ENCODE peak calls at places on chromosomes 16 and 17, in ten cellular contexts. B, X, M, S, Q, G, V, T, K and R are unnamed samples.
A peak's percentile ranks its signal among the peaks of the same experiment; 100 is the strongest.

GRCh38 chr17:78241277-78242023 is 10.0 kb downstream of the TMEM235 start:
- DNase-seq in X (peak; percentile 54), Q (peak; percentile 9), V (peak; percentile 16), B (peak; percentile 73), M (no peak), K (no peak), S (peak; percentile 78), T (no peak), G (no peak), R (peak; percentile 30)

GRCh38 chr17:50640701-50641338 is 6.1 kb downstream of the ABCC3 start:
- DNase-seq in K (no peak), Q (no peak), B (peak; percentile 21), V (no peak), S (no peak), M (peak; percentile 53), T (no peak), G (no peak), X (peak; percentile 86), R (peak; percentile 46)

GRCh38 chr16:25151996-25152395 is 40.5 kb downstream of the LCMT1 start:
- DNase-seq in X (peak; percentile 65), Q (peak; percentile 58), S (no peak), V (no peak), T (no peak), B (peak; percentile 84), G (no peak), K (no peak), M (no peak), R (no peak)

GRCh38 chr17:77490361-77491183 is 349.8 kb downstream of the SEC14L1 start:
- DNase-seq in S (no peak), V (no peak), T (no peak), B (no peak), M (no peak), G (no peak), Q (no peak), K (peak; percentile 80), X (no peak), R (no peak)

GRCh38 chr17:49624896-49625295 is 49.2 kb downstream of the NXPH3 start:
- DNase-seq in M (no peak), X (no peak), V (no peak), B (peak; percentile 33), T (no peak), G (no peak), S (peak; percentile 14), Q (no peak), K (no peak), R (no peak)

GRCh38 chr16:65318138-65318537 is 196.3 kb upstream of the CDH11 start:
- DNase-seq in X (no peak), M (no peak), G (peak; percentile 50), K (no peak), S (no peak), T (no peak), V (peak; percentile 77), B (no peak), Q (no peak), R (no peak)

GRCh38 chr17:18070861-18071340 is 16.8 kb upstream of the DRG2 start:
- DNase-seq in Q (no peak), G (peak; percentile 84), S (no peak), K (no peak), B (peak; percentile 30), T (no peak), X (peak; percentile 12), V (no peak), M (no peak), R (peak; percentile 11)

GRCh38 chr17:79631640-79632431 is 21.0 kb upstream of the RBFOX3 start:
- DNase-seq in Q (no peak), V (no peak), G (no peak), X (no peak), K (no peak), T (no peak), M (no peak), B (no peak), S (no peak), R (no peak)

GRCh38 chr17:968812-969766 is 10.5 kb downstream of the NXN start:
- DNase-seq in X (no peak), V (no peak), K (no peak), G (no peak), T (no peak), S (no peak), M (no peak), Q (no peak), B (peak; percentile 42), R (peak; percentile 68)

GRCh38 chr16:27253526-27253930 is 15.0 kb downstream of the NSMCE1 start:
- DNase-seq in Q (peak; percentile 67), V (no peak), B (peak; percentile 84), T (no peak), G (no peak), S (no peak), X (peak; percentile 81), K (no peak), M (no peak), R (peak; percentile 81)

GRCh38 chr16:630815-631405 is at the start of gene WFIKKN1:
- DNase-seq in V (no peak), K (no peak), Q (no peak), B (no peak), G (no peak), S (no peak), M (no peak), X (peak; percentile 41), T (peak; percentile 68), R (no peak)

GRCh38 chr17:16991349-16992009 is 19.6 kb upstream of the TNFRSF13B start:
- DNase-seq in M (peak; percentile 20), G (peak; percentile 76), X (peak; percentile 75), Q (no peak), S (peak; percentile 49), B (peak; percentile 53), V (peak; percentile 58), T (peak; percentile 97), K (peak; percentile 96), R (peak; percentile 73)

GRCh38 chr16:85304337-85304736 is 192.1 kb upstream of the CIBAR2 start:
- DNase-seq in B (no peak), S (no peak), Q (no peak), M (no peak), X (no peak), T (no peak), V (no peak), K (no peak), G (no peak), R (no peak)

GRCh38 chr16:17947165-17947564 is 389.4 kb downstream of the NPIPA8 start:
- DNase-seq in Q (no peak), T (no peak), V (no peak), G (no peak), S (no peak), B (no peak), K (no peak), M (no peak), X (no peak), R (no peak)

GRCh38 chr17:40791808-40792436 is 7.8 kb downstream of the KRT28 start:
- DNase-seq in Q (no peak), B (peak; percentile 19), K (no peak), S (no peak), V (peak; percentile 33), G (peak; percentile 3), M (peak; percentile 30), T (no peak), X (peak; percentile 56), R (peak; percentile 53)

GRCh38 chr17:7280519-7281073 is 922 bp upstream of the SLC2A4 start:
- DNase-seq in S (peak; percentile 54), M (peak; percentile 46), V (peak; percentile 81), B (peak; percentile 72), T (peak; percentile 89), Q (no peak), K (peak; percentile 95), X (peak; percentile 81), G (peak; percentile 79), R (peak; percentile 91)

GRCh38 chr16:82627811-82628339 is 1.1 kb downstream of the CDH13 start:
- DNase-seq in V (no peak), X (no peak), M (no peak), T (no peak), G (no peak), K (no peak), Q (no peak), S (no peak), B (peak; percentile 12), R (peak; percentile 89)

GRCh38 chr16:58306327-58306726 is 11.5 kb upstream of the PRSS54 start:
- DNase-seq in B (peak; percentile 11), V (peak; percentile 16), T (peak; percentile 65), Q (peak; percentile 5), X (peak; percentile 33), M (peak; percentile 15), K (no peak), S (no peak), G (no peak), R (peak; percentile 78)

GRCh38 chr16:70163596-70163995 is 10.0 kb upstream of the CLEC18C start:
- DNase-seq in M (peak; percentile 0), B (no peak), G (no peak), Q (no peak), X (no peak), S (no peak), K (peak; percentile 49), V (no peak), T (no peak), R (no peak)

GRCh38 chr16:27322858-27323780 is 9.3 kb downstream of the IL4R start:
- DNase-seq in G (no peak), B (no peak), S (no peak), M (no peak), T (peak; percentile 69), Q (no peak), K (peak; percentile 47), V (no peak), X (peak; percentile 63), R (peak; percentile 95)

GRCh38 chr17:5592382-5592781 is 8.1 kb upstream of the NLRP1 start:
- DNase-seq in S (no peak), T (no peak), B (peak; percentile 63), V (peak; percentile 54), G (peak; percentile 79), Q (no peak), M (peak; percentile 2), K (no peak), X (peak; percentile 68), R (peak; percentile 61)

GRCh38 chr17:34414338-34414737 is 51.3 kb upstream of the CCL1 start:
- DNase-seq in K (no peak), X (no peak), M (no peak), Q (no peak), G (no peak), V (no peak), B (no peak), S (no peak), T (no peak), R (no peak)

GRCh38 chr17:30475206-30475605 is 2.0 kb upstream of the GOSR1 start:
- DNase-seq in T (no peak), S (no peak), G (no peak), X (no peak), V (no peak), B (no peak), K (no peak), M (no peak), Q (no peak), R (no peak)

GRCh38 chr17:57943645-57944044 is 11.6 kb downstream of the CUEDC1 start:
- DNase-seq in S (no peak), V (no peak), T (no peak), X (no peak), K (no peak), G (no peak), Q (no peak), B (no peak), M (no peak), R (no peak)

GRCh38 chr17:81272616-81273015 is 22.5 kb downstream of the SLC38A10 start:
- DNase-seq in V (no peak), S (no peak), K (no peak), T (no peak), M (no peak), X (no peak), Q (no peak), B (no peak), G (no peak), R (no peak)

GRCh38 chr16:10859650-10860049 is 17.4 kb upstream of the CIITA start:
- DNase-seq in X (no peak), S (no peak), G (no peak), K (no peak), V (no peak), M (no peak), Q (no peak), T (no peak), B (no peak), R (peak; percentile 93)

GRCh38 chr16:59698341-59698979 is 964.3 kb upstream of the GOT2 start:
- DNase-seq in G (no peak), V (no peak), Q (peak; percentile 24), M (no peak), B (no peak), K (no peak), X (no peak), T (no peak), S (no peak), R (peak; percentile 68)

GRCh38 chr17:259341-259976 is 78.0 kb upstream of the DOC2B start:
- DNase-seq in M (no peak), G (no peak), K (peak; percentile 48), V (no peak), X (no peak), S (no peak), T (no peak), Q (no peak), B (no peak), R (no peak)